ENCODE peak calls at places on chromosomes 11 and 22, in four cellular contexts. J is nephron progenitor cell, P is fibroblast of mammary gland, I is colonic mucosa. S is an unnamed sample.

GRCh38 chr22:30325724-30326703 is 727 bp downstream of the TBC1D10A start:
- DNase-seq in J (peak), P (no peak), I (peak), S (no peak)

GRCh38 chr11:124277809-124278208 is 21.6 kb downstream of the OR8G5 start:
- DNase-seq in I (no peak), P (no peak), J (no peak), S (peak)

GRCh38 chr11:92455221-92455790 is 230.7 kb downstream of the FAT3 start:
- DNase-seq in J (no peak), I (no peak), P (no peak), S (no peak)

GRCh38 chr22:48554893-48555552 is 1272.7 kb downstream of the BRD1 start:
- DNase-seq in J (peak), P (no peak), I (no peak), S (no peak)

GRCh38 chr11:19872526-19873135 is 160.0 kb downstream of the NAV2 start:
- DNase-seq in P (no peak), I (no peak), J (no peak), S (peak)

GRCh38 chr11:31236052-31236652 is 133.4 kb downstream of the DCDC1 start:
- DNase-seq in J (no peak), P (peak), I (no peak), S (peak)

GRCh38 chr22:42928969-42929837 is 72.1 kb upstream of the ARFGAP3 start:
- DNase-seq in P (peak), J (no peak), I (no peak), S (no peak)

GRCh38 chr11:125333354-125334077 is 162.5 kb downstream of the FEZ1 start:
- DNase-seq in J (no peak), P (no peak), I (no peak), S (no peak)

GRCh38 chr11:34206598-34207300 is 101.3 kb downstream of the NAT10 start:
- DNase-seq in I (no peak), P (no peak), J (peak), S (no peak)

GRCh38 chr11:8671651-8672062 is 10.8 kb downstream of the TRIM66 start:
- DNase-seq in I (no peak), J (no peak), P (no peak), S (peak)

GRCh38 chr11:113377606-113378005 is 10.0 kb upstream of the ANKK1 start:
- DNase-seq in P (peak), I (no peak), J (no peak), S (no peak)

GRCh38 chr22:35023692-35024363 is 42.1 kb upstream of the ISX start:
- DNase-seq in J (peak), I (peak), P (peak), S (no peak)

GRCh38 chr11:130145328-130145812 is 14.2 kb upstream of the ST14 start:
- DNase-seq in J (no peak), P (no peak), I (peak), S (no peak)

GRCh38 chr11:96303067-96303466 is 39.9 kb downstream of the MAML2 start:
- DNase-seq in J (no peak), I (no peak), P (peak), S (peak)

GRCh38 chr11:6481924-6482275 is 599 bp downstream of the TIMM10B start:
- DNase-seq in J (no peak), P (no peak), I (no peak), S (no peak)

GRCh38 chr11:128692750-128693578 is 908 bp upstream of the FLI1 start:
- DNase-seq in I (no peak), J (peak), P (peak), S (peak)

GRCh38 chr11:74123008-74123448 is 47.8 kb downstream of the C2CD3 start:
- DNase-seq in P (no peak), J (no peak), I (no peak), S (no peak)
- TF ChIP-seq CTCF in P (no peak), J (no peak), I (no peak), S (no peak)

GRCh38 chr11:62241095-62241494 is 944 bp upstream of the SCGB1D2 start:
- DNase-seq in J (no peak), I (no peak), P (no peak), S (no peak)

GRCh38 chr11:62242021-62242420 is at the start of gene SCGB1D2:
- DNase-seq in I (no peak), J (no peak), P (no peak), S (peak)

DNA sequence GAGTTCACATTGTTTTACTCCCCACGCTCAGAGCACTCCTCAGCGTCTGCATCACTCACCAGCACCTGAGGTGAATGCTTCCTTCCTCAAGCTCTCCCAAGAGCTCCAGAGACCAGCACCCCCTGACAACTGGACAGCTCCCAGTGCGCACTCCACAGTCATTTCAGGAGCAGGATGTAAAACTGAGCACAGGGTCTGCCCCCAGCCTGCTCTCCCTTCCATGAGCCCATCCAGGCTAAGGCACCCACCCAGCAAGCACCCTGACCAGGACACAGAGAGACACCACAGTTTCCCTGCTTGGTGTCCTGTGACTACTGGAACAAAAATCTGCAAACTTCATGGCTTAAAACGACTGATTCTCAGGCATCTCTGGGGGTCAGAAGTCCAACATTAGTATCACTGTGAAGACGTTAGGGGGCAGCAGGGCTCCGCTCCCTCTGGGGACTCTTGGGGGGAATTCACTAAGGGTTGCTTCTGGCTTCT is 3.3 kb downstream of the SCGB1D2 start:
- DNase-seq in J (peak), I (peak), P (peak), S (peak)
- TF ChIP-seq CTCF in J (peak), I (no peak), P (peak), S (peak)

GRCh38 chr11:67354314-67355022 is 1.1 kb upstream of the POLD4 start:
- DNase-seq in J (peak), P (peak), I (peak), S (peak)
- TF ChIP-seq CTCF in J (no peak), P (peak), I (no peak), S (no peak)

DNA sequence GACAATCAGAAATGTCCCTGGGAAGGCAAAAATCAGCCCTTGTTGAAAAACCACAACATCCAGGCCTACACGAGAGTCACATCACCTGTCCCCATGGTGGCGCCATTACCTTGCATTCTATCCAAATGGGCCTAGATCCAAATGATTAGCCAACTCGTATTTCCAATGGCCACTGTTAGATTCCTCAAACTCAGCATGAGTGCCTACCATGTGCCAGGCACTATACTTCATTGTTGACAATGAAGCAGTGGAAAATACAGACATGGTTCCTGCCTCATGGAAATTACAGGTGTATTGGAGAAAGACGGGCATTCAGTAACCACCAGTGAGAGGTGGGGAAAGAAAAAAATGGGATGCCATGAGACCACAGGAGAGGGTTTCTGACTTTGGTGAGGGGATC is 29.8 kb upstream of the CREB3L1 start:
- DNase-seq in P (peak), I (peak), J (peak), S (peak)
- TF ChIP-seq CTCF in P (peak), I (no peak), J (peak), S (peak)

DNA sequence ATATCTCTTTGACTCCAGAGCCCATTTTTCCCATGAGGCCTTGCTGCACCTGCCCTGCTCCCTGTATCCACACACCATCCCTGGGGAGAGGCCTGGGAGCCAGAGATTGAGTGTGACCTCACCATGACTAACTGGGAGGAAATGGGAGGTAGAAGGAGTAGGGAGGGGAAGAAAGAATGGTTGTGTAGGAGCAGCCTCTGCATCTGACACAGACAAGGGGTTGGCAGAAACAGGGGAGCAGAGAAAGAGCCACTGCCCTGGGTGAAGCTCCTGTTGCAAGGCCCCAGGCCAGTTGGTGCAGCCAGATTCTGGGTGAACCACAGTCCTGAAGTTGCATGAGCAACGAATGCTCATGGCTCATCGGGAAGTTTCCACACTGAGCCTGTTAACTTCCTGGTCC is 32.4 kb downstream of the POU2F3 start:
- DNase-seq in I (no peak), P (peak), J (no peak), S (peak)
- TF ChIP-seq CTCF in I (no peak), P (no peak), J (no peak), S (no peak)

GRCh38 chr11:62839050-62840015 is at the start of gene WDR74:
- DNase-seq in P (peak), J (peak), I (peak), S (peak)
- TF ChIP-seq CTCF in P (no peak), J (no peak), I (no peak), S (no peak)

GRCh38 chr22:37696657-37697539 is at the start of gene TRIOBP:
- DNase-seq in P (peak), I (peak), J (peak), S (peak)
- TF ChIP-seq CTCF in P (peak), I (peak), J (peak), S (no peak)

GRCh38 chr11:36389006-36389405 is 92.9 kb downstream of the PRR5L start:
- DNase-seq in I (no peak), P (no peak), J (no peak), S (no peak)
- TF ChIP-seq CTCF in I (no peak), P (no peak), J (no peak), S (no peak)

GRCh38 chr11:72349616-72350218 is 84.6 kb downstream of the CLPB start:
- DNase-seq in P (peak), I (no peak), J (no peak), S (no peak)

GRCh38 chr11:72350752-72351151 is 83.6 kb downstream of the CLPB start:
- DNase-seq in P (peak), J (no peak), I (no peak), S (no peak)

GRCh38 chr11:72353861-72354260 is 80.5 kb downstream of the CLPB start:
- DNase-seq in I (no peak), J (no peak), P (peak), S (peak)

GRCh38 chr11:72354356-72355115 is 79.8 kb downstream of the CLPB start:
- DNase-seq in J (no peak), I (no peak), P (no peak), S (no peak)

GRCh38 chr11:72352859-72353551 is 81.3 kb downstream of the CLPB start:
- DNase-seq in J (peak), I (no peak), P (peak), S (no peak)
- TF ChIP-seq CTCF in J (peak), I (no peak), P (peak), S (no peak)